ENCODE peak calls at places on chromosomes 16 and 17, in seven cellular contexts. C, Z, Y, N, X, V and B are unnamed samples. For H3K27me3, the result is how much of the 10 kb centered on the place peaks cover.

GRCh38 chr17:45129426-45129939 is 2.8 kb downstream of the PLCD3 start:
- DNase-seq in C (peak), Z (no peak), Y (no peak), N (no peak), X (no peak), V (no peak), B (no peak)

GRCh38 chr17:37045271-37045946 is 96.7 kb downstream of the AATF start:
- DNase-seq in C (no peak), Z (no peak), Y (no peak), N (no peak), X (no peak), V (no peak), B (no peak)

GRCh38 chr17:290121-290521 is 62.5 kb downstream of the RPH3AL start:
- DNase-seq in C (no peak), Z (no peak), Y (no peak), N (no peak), X (peak), V (peak), B (no peak)

GRCh38 chr17:56596741-56597494 is 3.4 kb downstream of the NOG start:
- DNase-seq in C (no peak), Z (no peak), Y (no peak), N (no peak), X (no peak), V (no peak), B (no peak)

GRCh38 chr17:40779181-40779909 is 3.0 kb downstream of the KRT27 start:
- DNase-seq in C (no peak), Z (no peak), Y (no peak), N (no peak), X (no peak), V (peak), B (no peak)

GRCh38 chr16:11104168-11105037 is 151.6 kb downstream of the SOCS1 start:
- DNase-seq in C (no peak), Z (no peak), Y (no peak), N (no peak), X (no peak), V (no peak), B (no peak)

GRCh38 chr16:11085025-11085485 is 140.7 kb downstream of the CLEC16A start:
- DNase-seq in C (no peak), Z (peak), Y (no peak), N (no peak), X (no peak), V (no peak), B (no peak)

GRCh38 chr17:43769426-43769825 is 9.4 kb downstream of the DUSP3 start:
- DNase-seq in C (no peak), Z (no peak), Y (no peak), N (no peak), X (no peak), V (no peak), B (no peak)

GRCh38 chr16:57635266-57636097 is 7.1 kb downstream of the ADGRG1 start:
- DNase-seq in C (peak), Z (no peak), Y (no peak), N (no peak), X (peak), V (no peak), B (no peak)

GRCh38 chr17:10779607-10780006 is 24.3 kb downstream of the TMEM238L start:
- DNase-seq in C (no peak), Z (no peak), Y (no peak), N (no peak), X (no peak), V (no peak), B (no peak)

GRCh38 chr16:51161440-51162195 is 10.5 kb upstream of the SALL1 start:
- DNase-seq in C (no peak), Z (peak), Y (no peak), N (no peak), X (no peak), V (no peak), B (no peak)

GRCh38 chr16:12228607-12229499 is 252.3 kb downstream of the SNX29 start:
- DNase-seq in C (peak), Z (peak), Y (no peak), N (peak), X (peak), V (no peak), B (peak)

GRCh38 chr16:49639739-49640388 is 216.0 kb downstream of the ZNF423 start:
- DNase-seq in C (no peak), Z (peak), Y (no peak), N (peak), X (no peak), V (no peak), B (no peak)

GRCh38 chr16:8858994-8859912 is 9.6 kb downstream of the CARHSP1 start:
- DNase-seq in C (no peak), Z (no peak), Y (no peak), N (no peak), X (no peak), V (peak), B (no peak)

GRCh38 chr16:21101631-21102420 is 48.8 kb downstream of the DNAH3 start:
- DNase-seq in C (peak), Z (peak), Y (no peak), N (no peak), X (no peak), V (no peak), B (no peak)

GRCh38 chr16:27721548-27722265 is 171.8 kb downstream of the KATNIP start:
- DNase-seq in C (peak), Z (peak), Y (peak), N (peak), X (no peak), V (no peak), B (peak)

GRCh38 chr16:61042736-61043135 is 993.5 kb downstream of the CDH8 start:
- DNase-seq in C (no peak), Z (no peak), Y (no peak), N (no peak), X (no peak), V (no peak), B (no peak)

GRCh38 chr17:69060835-69061234 is at the start of gene ABCA9:
- DNase-seq in C (no peak), Z (peak), Y (no peak), N (no peak), X (no peak), V (no peak), B (peak)

GRCh38 chr17:44872131-44872768 is 24.6 kb downstream of the HIGD1B start:
- DNase-seq in C (peak), Z (no peak), Y (peak), N (no peak), X (no peak), V (no peak), B (no peak)

GRCh38 chr17:82278308-82278707 is 4.8 kb upstream of the CSNK1D start:
- DNase-seq in C (no peak), Z (no peak), Y (no peak), N (no peak), X (no peak), V (no peak), B (no peak)

GRCh38 chr17:46194393-46195216 is 1.4 kb upstream of the KANSL1 start:
- DNase-seq in C (no peak), Z (peak), Y (no peak), N (no peak), X (no peak), V (no peak), B (no peak)

GRCh38 chr17:7884581-7885356 is 3.8 kb upstream of the CHD3 start:
- DNase-seq in C (peak), Z (no peak), Y (no peak), N (no peak), X (no peak), V (no peak), B (no peak)

GRCh38 chr16:89049484-89050118 is 44.1 kb upstream of the ACSF3 start:
- DNase-seq in C (no peak), Z (no peak), Y (no peak), N (no peak), X (no peak), V (peak), B (no peak)

GRCh38 chr17:74529243-74529642 is 2.0 kb downstream of the CD300LB start:
- DNase-seq in C (no peak), Z (no peak), Y (no peak), N (no peak), X (no peak), V (peak), B (no peak)

GRCh38 chr16:4512473-4512872 is 26.1 kb downstream of the CDIP1 start:
- DNase-seq in C (no peak), Z (peak), Y (no peak), N (no peak), X (no peak), V (no peak), B (no peak)

GRCh38 chr16:4513881-4514280 is 24.7 kb downstream of the CDIP1 start:
- DNase-seq in C (no peak), Z (no peak), Y (no peak), N (no peak), X (no peak), V (no peak), B (no peak)

GRCh38 chr16:4515611-4516233 is 22.9 kb downstream of the CDIP1 start:
- DNase-seq in C (no peak), Z (no peak), Y (no peak), N (no peak), X (no peak), V (no peak), B (no peak)

GRCh38 chr16:4513086-4513860 is 25.3 kb downstream of the CDIP1 start:
- DNase-seq in C (no peak), Z (no peak), Y (no peak), N (no peak), X (no peak), V (no peak), B (no peak)

DNA sequence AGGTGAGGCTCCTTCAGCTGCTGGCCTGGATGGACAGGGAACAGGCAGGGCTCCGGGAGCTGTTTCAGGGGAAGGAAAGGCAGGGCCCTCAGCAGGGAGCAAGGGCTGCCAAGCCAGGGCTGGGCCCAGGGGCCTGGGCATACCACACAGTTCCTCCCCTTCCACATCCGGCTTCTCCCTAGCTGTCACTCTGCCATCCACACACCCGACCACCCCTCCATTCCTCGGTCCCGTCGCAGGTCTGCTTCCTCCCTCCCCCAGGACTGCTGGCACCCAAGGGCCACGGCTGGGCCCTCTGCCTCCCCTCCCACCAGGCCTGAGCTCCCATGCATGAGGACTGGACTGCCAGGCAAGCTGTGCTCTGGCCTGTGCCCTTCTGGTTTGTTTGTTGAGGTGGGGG is 24.0 kb downstream of the CDIP1 start:
- DNase-seq in C (no peak), Z (no peak), Y (no peak), N (no peak), X (no peak), V (no peak), B (no peak)
- H3K4me3 ChIP-seq in C (no peak), Z (no peak), Y (no peak), N (no peak), X (no peak), V (no peak), B (no peak)

GRCh38 chr16:66925322-66925840 is at the start of gene RRAD:
- DNase-seq in C (peak), Z (peak), Y (peak), N (no peak), X (no peak), V (peak), B (no peak)

GRCh38 chr16:66926171-66926570 is 836 bp upstream of the RRAD start:
- DNase-seq in C (no peak), Z (no peak), Y (no peak), N (no peak), X (no peak), V (no peak), B (no peak)

GRCh38 chr16:66923247-66923851 is 2.0 kb downstream of the RRAD start:
- DNase-seq in C (no peak), Z (no peak), Y (no peak), N (no peak), X (no peak), V (no peak), B (no peak)

GRCh38 chr16:66923866-66924265 is 1.5 kb downstream of the RRAD start:
- DNase-seq in C (no peak), Z (no peak), Y (no peak), N (no peak), X (no peak), V (peak), B (no peak)

DNA sequence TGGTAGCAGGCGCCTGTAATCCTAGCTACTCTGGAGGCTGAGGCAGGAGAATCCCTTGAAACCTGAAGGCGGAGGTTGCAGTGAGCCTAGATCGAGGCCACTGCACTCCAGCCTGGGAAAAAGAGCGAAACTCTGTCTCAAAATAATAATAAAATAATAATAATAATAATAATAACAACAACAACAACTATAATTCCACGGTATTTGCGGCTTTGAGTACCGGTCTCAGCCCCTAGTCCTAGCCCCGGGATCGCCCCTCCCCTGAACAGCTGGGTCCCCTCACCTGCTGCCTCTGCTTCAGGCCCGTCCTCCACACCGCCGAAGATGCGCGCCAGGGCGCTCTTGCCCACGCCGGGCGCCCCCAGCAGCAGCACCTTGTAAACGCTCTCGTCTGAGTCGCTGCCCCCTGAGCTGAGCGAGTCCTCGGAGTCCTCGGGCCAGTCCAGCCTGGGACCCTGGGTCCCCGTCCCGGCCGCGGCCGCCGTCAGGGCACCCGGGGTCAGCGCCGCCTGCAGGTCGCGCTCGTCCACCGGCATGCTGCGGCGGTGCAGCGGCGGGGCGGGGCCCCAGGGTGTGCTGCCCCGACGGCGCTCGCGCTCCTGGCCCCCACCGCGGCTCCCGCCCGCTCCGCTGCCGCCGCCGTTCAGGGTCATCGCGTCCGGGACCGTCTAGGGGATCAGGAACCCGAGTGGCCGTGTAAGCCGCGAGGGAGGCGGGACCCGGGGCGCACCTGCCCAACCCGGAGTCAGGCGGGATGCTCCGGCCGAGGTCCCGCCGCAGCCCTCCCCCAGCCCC is 611 bp downstream of the RRAD start:
- DNase-seq in C (peak), Z (no peak), Y (no peak), N (no peak), X (peak), V (peak), B (no peak)
- H3K27me3 ChIP-seq in C (under half), Z (under half), Y (under half), N (under half), X (under half), V (under half), B (under half)

GRCh38 chr16:86396918-86397317 is 113.4 kb upstream of the FOXF1 start:
- DNase-seq in C (peak), Z (peak), Y (no peak), N (peak), X (no peak), V (no peak), B (peak)
- H3K4me3 ChIP-seq in C (no peak), Z (peak), Y (no peak), N (peak), X (no peak), V (no peak), B (no peak)

GRCh38 chr17:4592240-4593005 is 8.1 kb downstream of the SMTNL2 start:
- DNase-seq in C (no peak), Z (no peak), Y (no peak), N (no peak), X (no peak), V (no peak), B (no peak)
- H3K27me3 ChIP-seq in C (under half), Z (under half), Y (under half), N (under half), X (under half), V (under half), B (under half)

GRCh38 chr16:1620391-1620790 is 8.2 kb downstream of the CRAMP1 start:
- DNase-seq in C (no peak), Z (no peak), Y (no peak), N (no peak), X (no peak), V (no peak), B (no peak)
- H3K4me3 ChIP-seq in C (no peak), Z (no peak), Y (no peak), N (no peak), X (no peak), V (no peak), B (no peak)

GRCh38 chr17:17469996-17470395 is 6.8 kb upstream of the MED9 start:
- DNase-seq in C (no peak), Z (no peak), Y (no peak), N (no peak), X (no peak), V (no peak), B (no peak)

GRCh38 chr17:17467720-17468119 is 9.1 kb upstream of the MED9 start:
- DNase-seq in C (peak), Z (no peak), Y (no peak), N (no peak), X (no peak), V (no peak), B (no peak)

GRCh38 chr17:17467021-17467420 is 9.8 kb upstream of the MED9 start:
- DNase-seq in C (no peak), Z (no peak), Y (no peak), N (no peak), X (no peak), V (no peak), B (no peak)

GRCh38 chr17:17469358-17469757 is 7.4 kb upstream of the MED9 start:
- DNase-seq in C (no peak), Z (no peak), Y (no peak), N (no peak), X (no peak), V (no peak), B (no peak)

GRCh38 chr17:17468217-17469010 is 8.4 kb upstream of the MED9 start:
- DNase-seq in C (no peak), Z (no peak), Y (no peak), N (no peak), X (no peak), V (no peak), B (no peak)
- H3K27me3 ChIP-seq in C (under half), Z (under half), Y (under half), N (under half), X (under half), V (under half), B (under half)

DNA sequence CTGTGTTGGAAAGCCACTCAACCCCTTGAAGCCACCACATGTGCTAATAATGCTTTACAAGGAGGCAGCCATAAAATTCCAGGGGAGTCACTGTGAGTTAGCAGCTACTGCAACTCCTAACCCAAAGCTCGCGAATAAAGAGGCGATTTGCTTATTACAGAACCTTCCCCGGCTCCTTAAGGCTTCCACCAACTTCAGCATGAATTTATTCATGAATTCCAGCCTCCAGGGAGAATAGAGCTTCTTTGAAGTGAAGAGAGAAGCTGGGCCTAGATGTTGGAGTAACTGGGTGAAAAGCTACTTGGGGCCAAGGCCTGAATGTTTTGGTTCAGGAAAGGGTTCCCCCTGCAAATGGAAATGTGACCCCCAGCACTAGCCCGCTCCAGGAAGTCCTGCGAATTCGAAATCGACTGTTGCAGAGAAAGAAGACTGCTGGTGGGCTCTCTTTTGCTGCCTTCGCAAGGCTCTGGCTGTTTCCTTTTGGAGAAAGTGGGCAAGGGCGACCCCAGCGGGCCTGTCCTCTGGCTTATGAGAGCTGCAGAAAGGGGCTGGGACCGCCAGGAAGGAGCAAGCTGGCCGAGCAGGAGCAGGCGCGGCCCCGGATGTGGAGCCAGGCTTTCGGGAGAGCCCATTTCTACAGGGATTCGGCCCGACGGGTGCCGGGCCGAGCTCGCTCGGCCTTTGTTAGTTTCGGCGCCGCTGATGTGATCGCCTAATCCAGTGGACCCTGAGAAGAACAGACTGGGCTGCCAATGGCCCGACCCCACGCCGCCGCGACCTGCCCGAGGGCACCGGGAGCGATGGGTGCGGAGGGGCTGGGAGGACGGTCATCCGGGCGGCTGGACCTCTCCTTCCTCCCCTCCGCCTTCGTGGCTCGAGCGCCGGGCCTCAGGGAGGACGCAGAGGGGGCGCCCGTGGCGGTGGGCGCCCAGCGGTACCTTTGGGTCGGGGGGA is 7.6 kb downstream of the CBX8 start:
- DNase-seq in C (no peak), Z (no peak), Y (no peak), N (no peak), X (no peak), V (peak), B (no peak)
- H3K4me3 ChIP-seq in C (no peak), Z (no peak), Y (no peak), N (peak), X (no peak), V (no peak), B (no peak)

GRCh38 chr17:49882434-49882833 is 34.6 kb upstream of the TAC4 start:
- DNase-seq in C (no peak), Z (no peak), Y (no peak), N (no peak), X (no peak), V (no peak), B (no peak)

GRCh38 chr17:49879505-49879904 is 31.6 kb upstream of the TAC4 start:
- DNase-seq in C (no peak), Z (no peak), Y (no peak), N (no peak), X (no peak), V (no peak), B (no peak)

GRCh38 chr17:49880291-49881053 is 32.6 kb upstream of the TAC4 start:
- DNase-seq in C (peak), Z (peak), Y (no peak), N (peak), X (peak), V (peak), B (no peak)

GRCh38 chr17:49878931-49879330 is 31.1 kb upstream of the TAC4 start:
- DNase-seq in C (no peak), Z (no peak), Y (no peak), N (no peak), X (no peak), V (no peak), B (no peak)

DNA sequence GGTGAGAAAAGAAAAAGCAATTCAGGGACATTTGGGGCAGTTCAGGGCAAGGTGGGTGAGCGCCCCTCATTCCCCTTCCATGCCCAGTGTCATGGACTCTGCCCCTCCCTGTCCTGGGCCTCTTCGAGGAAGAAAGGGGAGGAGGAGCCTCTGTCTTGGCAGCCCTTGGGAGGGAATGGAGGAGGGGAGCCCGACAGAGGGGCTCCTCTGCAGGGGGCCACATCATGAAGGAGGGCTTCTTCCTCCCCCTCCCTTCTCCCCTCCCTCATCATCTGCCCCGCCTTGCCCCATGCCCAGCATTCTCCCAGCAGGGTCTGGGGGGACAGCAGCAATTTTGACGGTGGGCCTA is 33.2 kb upstream of the TAC4 start:
- DNase-seq in C (no peak), Z (no peak), Y (no peak), N (no peak), X (no peak), V (no peak), B (no peak)
- H3K27me3 ChIP-seq in C (half or more), Z (under half), Y (under half), N (half or more), X (under half), V (half or more), B (under half)